ENCODE peak calls at places on chromosomes 3 and 15, in eight cellular contexts. O is dorsolateral prefrontal cortex, N is choroid plexus epithelial cell, G is H7, B is Daoy, M is mucosa of gallbladder, P is MV-4-11, F is sciatic nerve. I is an unnamed sample.

GRCh38 chr3:59043391-59043790 is 6.4 kb downstream of the CFAP20DC start:
- DNase-seq in M (no peak), O (no peak), B (no peak), N (no peak), F (no peak), P (no peak), G (no peak), I (no peak)

GRCh38 chr15:74950078-74951000 is 6.2 kb downstream of the RPP25 start:
- DNase-seq in F (peak; percentile 89), G (peak; percentile 80), O (peak; percentile 90), P (peak; percentile 48), B (peak; percentile 70), N (peak; percentile 83), M (peak; percentile 80), I (peak; percentile 94)

GRCh38 chr15:65336767-65337435 is 32.4 kb downstream of the RNU5B-1 start:
- DNase-seq in F (no peak), N (no peak), O (no peak), B (no peak), G (peak; percentile 62), P (no peak), M (no peak), I (no peak)

GRCh38 chr3:24237971-24238767 is 256.5 kb downstream of the THRB start:
- DNase-seq in B (peak; percentile 79), N (peak; percentile 93), F (no peak), O (no peak), M (peak; percentile 51), G (peak; percentile 13), P (peak; percentile 25), I (peak; percentile 39)

GRCh38 chr3:184334470-184335158 is 2.8 kb upstream of the FAM131A start:
- DNase-seq in N (no peak), G (no peak), P (no peak), O (no peak), F (no peak), B (peak; percentile 82), M (no peak), I (no peak)

GRCh38 chr3:86923071-86923476 is 67.9 kb downstream of the VGLL3 start:
- DNase-seq in F (no peak), N (peak; percentile 92), O (no peak), M (no peak), P (no peak), B (peak; percentile 40), G (no peak), I (no peak)

GRCh38 chr3:42667523-42668402 is 14.3 kb downstream of the ZBTB47 start:
- DNase-seq in P (no peak), M (no peak), B (no peak), N (no peak), O (peak; percentile 25), G (peak; percentile 38), F (peak; percentile 58), I (no peak)

GRCh38 chr3:169173231-169173630 is 490.3 kb downstream of the MECOM start:
- DNase-seq in B (no peak), F (no peak), G (no peak), M (no peak), N (no peak), O (no peak), P (no peak), I (no peak)

GRCh38 chr15:39588531-39589192 is 7.8 kb downstream of the THBS1 start:
- DNase-seq in B (peak; percentile 27), O (no peak), F (no peak), M (no peak), G (no peak), N (no peak), P (no peak), I (no peak)

GRCh38 chr3:40172560-40172959 is 136.9 kb upstream of the EIF1B start:
- DNase-seq in O (no peak), B (no peak), M (no peak), G (no peak), P (no peak), F (no peak), N (no peak), I (no peak)

GRCh38 chr3:150073031-150073430 is 102.3 kb upstream of the PFN2 start:
- DNase-seq in P (no peak), O (no peak), M (no peak), N (no peak), B (no peak), G (no peak), F (no peak), I (no peak)

GRCh38 chr3:9525078-9525477 is 28.5 kb downstream of the LHFPL4 start:
- DNase-seq in F (no peak), M (no peak), N (no peak), P (no peak), G (no peak), B (no peak), O (no peak), I (no peak)

GRCh38 chr3:170270282-170270891 is 48.2 kb downstream of the PRKCI start:
- DNase-seq in N (no peak), P (no peak), M (no peak), F (no peak), G (no peak), B (no peak), O (no peak), I (no peak)

GRCh38 chr3:52703356-52703755 is 2.2 kb downstream of the GLT8D1 start:
- DNase-seq in F (no peak), M (no peak), B (no peak), N (no peak), O (no peak), G (no peak), P (peak; percentile 41), I (no peak)

GRCh38 chr15:65300924-65301441 is 3.5 kb upstream of the RNU5B-1 start:
- DNase-seq in N (no peak), F (no peak), O (no peak), P (no peak), M (no peak), G (peak; percentile 76), B (no peak), I (peak; percentile 55)

GRCh38 chr3:197750396-197750831 is 731 bp downstream of the FYTTD1 start:
- DNase-seq in P (peak; percentile 58), M (peak; percentile 61), F (peak; percentile 79), O (peak; percentile 33), G (peak; percentile 86), B (peak; percentile 78), N (peak; percentile 78), I (peak; percentile 51)

GRCh38 chr3:181313379-181313778 is 323.8 kb upstream of the DNAJC19 start:
- DNase-seq in P (no peak), M (no peak), N (no peak), B (no peak), F (no peak), G (no peak), O (no peak), I (no peak)

GRCh38 chr3:79871656-79872055 is 103.9 kb upstream of the ROBO1 start:
- DNase-seq in P (no peak), N (peak; percentile 86), M (no peak), O (no peak), B (no peak), G (no peak), F (no peak), I (no peak)

GRCh38 chr3:50612973-50613851 is 1.6 kb upstream of the CISH start:
- DNase-seq in B (no peak), F (no peak), G (no peak), O (no peak), N (no peak), P (no peak), M (no peak), I (no peak)

GRCh38 chr3:45516829-45517228 is 77.7 kb upstream of the LIMD1 start:
- DNase-seq in G (no peak), N (peak; percentile 85), P (no peak), B (peak; percentile 17), O (no peak), M (no peak), F (no peak), I (no peak)

GRCh38 chr15:77052556-77052955 is 18.4 kb downstream of the TSPAN3 start:
- DNase-seq in M (no peak), G (no peak), O (no peak), F (no peak), N (no peak), B (no peak), P (no peak), I (no peak)

GRCh38 chr15:31248951-31249350 is 77.7 kb upstream of the KLF13 start:
- DNase-seq in N (no peak), O (no peak), B (no peak), G (no peak), P (no peak), M (no peak), F (no peak), I (no peak)

GRCh38 chr3:190597291-190597690 is 83.4 kb downstream of the IL1RAP start:
- DNase-seq in P (no peak), N (no peak), B (no peak), M (no peak), F (no peak), O (no peak), G (no peak), I (no peak)

GRCh38 chr3:128084675-128085021 is 32.4 kb downstream of the SEC61A1 start:
- DNase-seq in O (no peak), B (no peak), N (no peak), G (no peak), F (peak; percentile 23), M (no peak), P (no peak), I (no peak)

GRCh38 chr15:66895794-66896453 is 169.5 kb upstream of the SMAD3 start:
- DNase-seq in F (no peak), P (no peak), B (no peak), N (no peak), M (no peak), O (no peak), G (no peak), I (no peak)

GRCh38 chr3:108018552-108018951 is 72.3 kb downstream of the CD47 start:
- DNase-seq in O (no peak), G (no peak), B (no peak), N (no peak), M (no peak), P (no peak), F (no peak), I (no peak)

GRCh38 chr3:165742351-165742750 is 94.9 kb downstream of the BCHE start:
- DNase-seq in M (no peak), P (no peak), O (no peak), G (no peak), F (no peak), B (no peak), N (no peak), I (no peak)

GRCh38 chr3:133662256-133662773 is 574 bp upstream of the TOPBP1 start:
- DNase-seq in F (no peak), O (no peak), B (peak; percentile 58), G (peak; percentile 39), N (peak; percentile 47), P (no peak), M (no peak), I (no peak)